ENCODE peak calls at places on chromosome 3, in ten cellular contexts. One of them, this sample, is unnamed.

GRCh38 chr3:52534281-52535183 is 875 bp upstream of the NT5DC2 start:
- DNase-seq in upper lobe of left lung: peak
- DNase-seq in stomach: peak
- DNase-seq in tibial nerve: no peak
- DNase-seq in transverse colon: no peak
- DNase-seq in A549: no peak
- DNase-seq in SK-N-SH: peak
- DNase-seq in GM12878: no peak
- DNase-seq in suprapubic skin: peak
- DNase-seq in esophagus muscularis mucosa: no peak
- DNase-seq in this sample: peak

GRCh38 chr3:192866804-192867203 is 50.9 kb downstream of the MB21D2 start:
- DNase-seq in esophagus muscularis mucosa: no peak
- DNase-seq in tibial nerve: no peak
- DNase-seq in stomach: no peak
- DNase-seq in transverse colon: no peak
- DNase-seq in suprapubic skin: no peak
- DNase-seq in A549: no peak
- DNase-seq in upper lobe of left lung: no peak
- DNase-seq in SK-N-SH: no peak
- DNase-seq in GM12878: no peak
- DNase-seq in this sample: no peak

GRCh38 chr3:184229424-184230080 is at the start of gene VWA5B2:
- DNase-seq in transverse colon: peak
- DNase-seq in A549: peak
- DNase-seq in tibial nerve: no peak
- DNase-seq in upper lobe of left lung: peak
- DNase-seq in esophagus muscularis mucosa: no peak
- DNase-seq in GM12878: no peak
- DNase-seq in stomach: peak
- DNase-seq in suprapubic skin: no peak
- DNase-seq in SK-N-SH: peak
- DNase-seq in this sample: peak

GRCh38 chr3:169008772-169009358 is 654.6 kb downstream of the MECOM start:
- DNase-seq in upper lobe of left lung: no peak
- DNase-seq in stomach: no peak
- DNase-seq in esophagus muscularis mucosa: no peak
- DNase-seq in SK-N-SH: no peak
- DNase-seq in tibial nerve: no peak
- DNase-seq in A549: no peak
- DNase-seq in GM12878: no peak
- DNase-seq in transverse colon: no peak
- DNase-seq in suprapubic skin: no peak
- DNase-seq in this sample: no peak

GRCh38 chr3:179452166-179452544 is 885 bp upstream of the GNB4 start:
- DNase-seq in upper lobe of left lung: no peak
- DNase-seq in suprapubic skin: no peak
- DNase-seq in A549: no peak
- DNase-seq in GM12878: no peak
- DNase-seq in esophagus muscularis mucosa: peak
- DNase-seq in SK-N-SH: no peak
- DNase-seq in stomach: no peak
- DNase-seq in transverse colon: no peak
- DNase-seq in tibial nerve: no peak
- DNase-seq in this sample: no peak

GRCh38 chr3:53259427-53260259 is 3.8 kb upstream of the TKT start:
- DNase-seq in transverse colon: no peak
- DNase-seq in tibial nerve: no peak
- DNase-seq in stomach: no peak
- DNase-seq in suprapubic skin: no peak
- DNase-seq in SK-N-SH: peak
- DNase-seq in upper lobe of left lung: no peak
- DNase-seq in esophagus muscularis mucosa: no peak
- DNase-seq in A549: no peak
- DNase-seq in GM12878: no peak
- DNase-seq in this sample: no peak

GRCh38 chr3:100400424-100400781 is 486 bp downstream of the TOMM70 start:
- DNase-seq in SK-N-SH: no peak
- DNase-seq in transverse colon: no peak
- DNase-seq in suprapubic skin: peak
- DNase-seq in upper lobe of left lung: no peak
- DNase-seq in A549: peak
- DNase-seq in GM12878: no peak
- DNase-seq in tibial nerve: no peak
- DNase-seq in esophagus muscularis mucosa: no peak
- DNase-seq in stomach: no peak
- DNase-seq in this sample: no peak

GRCh38 chr3:32110233-32110760 is 3.9 kb downstream of the GPD1L start:
- DNase-seq in SK-N-SH: no peak
- DNase-seq in tibial nerve: no peak
- DNase-seq in upper lobe of left lung: no peak
- DNase-seq in esophagus muscularis mucosa: no peak
- DNase-seq in GM12878: no peak
- DNase-seq in stomach: no peak
- DNase-seq in A549: peak
- DNase-seq in transverse colon: no peak
- DNase-seq in suprapubic skin: no peak
- DNase-seq in this sample: no peak

DNA sequence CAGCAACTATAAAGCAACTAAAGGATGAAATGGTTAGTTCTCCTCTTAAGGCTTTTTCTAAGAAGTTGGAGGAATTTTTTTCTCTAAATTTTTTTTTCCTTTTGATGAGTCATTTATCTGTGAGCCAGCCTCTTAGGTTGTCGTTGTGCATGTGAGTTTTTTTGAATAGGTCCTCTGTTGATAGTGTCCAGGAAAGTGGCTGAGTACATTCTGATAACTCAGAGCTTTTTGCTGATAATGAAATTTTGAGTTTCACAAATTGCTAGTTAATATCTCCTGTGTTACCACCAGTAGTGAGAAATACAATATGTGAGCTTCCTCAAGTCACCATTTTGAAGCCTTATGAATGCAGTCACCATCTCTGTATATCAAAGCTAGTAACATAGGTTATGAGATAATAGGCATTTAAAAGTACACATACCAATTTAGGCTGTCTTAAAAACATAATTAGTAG is 7.1 kb upstream of the LXN start:
- DNase-seq in SK-N-SH: no peak
- DNase-seq in A549: no peak
- DNase-seq in suprapubic skin: no peak
- DNase-seq in upper lobe of left lung: no peak
- DNase-seq in stomach: no peak
- DNase-seq in esophagus muscularis mucosa: no peak
- DNase-seq in transverse colon: no peak
- DNase-seq in tibial nerve: no peak
- DNase-seq in GM12878: no peak
- DNase-seq in this sample: no peak
- TF ChIP-seq EP300 in SK-N-SH: no peak
- TF ChIP-seq EP300 in A549: no peak
- TF ChIP-seq EP300 in suprapubic skin: no peak
- TF ChIP-seq EP300 in upper lobe of left lung: no peak
- TF ChIP-seq EP300 in stomach: no peak
- TF ChIP-seq EP300 in esophagus muscularis mucosa: no peak
- TF ChIP-seq EP300 in transverse colon: no peak
- TF ChIP-seq EP300 in tibial nerve: no peak
- TF ChIP-seq EP300 in GM12878: no peak
- TF ChIP-seq EP300 in this sample: no peak

GRCh38 chr3:129448187-129448895 is 8.3 kb downstream of the IFT122 start:
- DNase-seq in upper lobe of left lung: no peak
- DNase-seq in esophagus muscularis mucosa: no peak
- DNase-seq in transverse colon: no peak
- DNase-seq in SK-N-SH: no peak
- DNase-seq in A549: no peak
- DNase-seq in tibial nerve: no peak
- DNase-seq in GM12878: no peak
- DNase-seq in stomach: peak
- DNase-seq in suprapubic skin: no peak
- DNase-seq in this sample: no peak
- H3K4me3 ChIP-seq in upper lobe of left lung: no peak
- H3K4me3 ChIP-seq in esophagus muscularis mucosa: no peak
- H3K4me3 ChIP-seq in transverse colon: no peak
- H3K4me3 ChIP-seq in SK-N-SH: no peak
- H3K4me3 ChIP-seq in A549: no peak
- H3K4me3 ChIP-seq in tibial nerve: no peak
- H3K4me3 ChIP-seq in GM12878: no peak
- H3K4me3 ChIP-seq in stomach: peak
- H3K4me3 ChIP-seq in suprapubic skin: no peak
- H3K4me3 ChIP-seq in this sample: no peak

GRCh38 chr3:150588027-150588830 is 14.9 kb upstream of the SELENOT start:
- DNase-seq in upper lobe of left lung: no peak
- DNase-seq in transverse colon: no peak
- DNase-seq in SK-N-SH: no peak
- DNase-seq in GM12878: no peak
- DNase-seq in esophagus muscularis mucosa: no peak
- DNase-seq in A549: no peak
- DNase-seq in tibial nerve: no peak
- DNase-seq in suprapubic skin: no peak
- DNase-seq in stomach: no peak
- DNase-seq in this sample: no peak
- TF ChIP-seq EP300 in upper lobe of left lung: no peak
- TF ChIP-seq EP300 in transverse colon: no peak
- TF ChIP-seq EP300 in SK-N-SH: no peak
- TF ChIP-seq EP300 in GM12878: no peak
- TF ChIP-seq EP300 in esophagus muscularis mucosa: no peak
- TF ChIP-seq EP300 in A549: no peak
- TF ChIP-seq EP300 in tibial nerve: no peak
- TF ChIP-seq EP300 in suprapubic skin: no peak
- TF ChIP-seq EP300 in stomach: no peak
- TF ChIP-seq EP300 in this sample: no peak

GRCh38 chr3:66450389-66451022 is 50.3 kb downstream of the LRIG1 start:
- DNase-seq in transverse colon: peak
- DNase-seq in upper lobe of left lung: no peak
- DNase-seq in esophagus muscularis mucosa: no peak
- DNase-seq in GM12878: no peak
- DNase-seq in SK-N-SH: no peak
- DNase-seq in tibial nerve: peak
- DNase-seq in A549: no peak
- DNase-seq in suprapubic skin: no peak
- DNase-seq in stomach: peak
- DNase-seq in this sample: peak
- H3K4me3 ChIP-seq in transverse colon: no peak
- H3K4me3 ChIP-seq in upper lobe of left lung: no peak
- H3K4me3 ChIP-seq in esophagus muscularis mucosa: no peak
- H3K4me3 ChIP-seq in GM12878: no peak
- H3K4me3 ChIP-seq in SK-N-SH: no peak
- H3K4me3 ChIP-seq in tibial nerve: no peak
- H3K4me3 ChIP-seq in A549: no peak
- H3K4me3 ChIP-seq in suprapubic skin: peak
- H3K4me3 ChIP-seq in stomach: peak
- H3K4me3 ChIP-seq in this sample: no peak

GRCh38 chr3:58217209-58217811 is 6.5 kb upstream of the DNASE1L3 start:
- DNase-seq in suprapubic skin: peak
- DNase-seq in upper lobe of left lung: peak
- DNase-seq in esophagus muscularis mucosa: no peak
- DNase-seq in stomach: peak
- DNase-seq in SK-N-SH: peak
- DNase-seq in tibial nerve: peak
- DNase-seq in A549: peak
- DNase-seq in GM12878: no peak
- DNase-seq in transverse colon: peak
- DNase-seq in this sample: peak
- TF ChIP-seq EP300 in suprapubic skin: no peak
- TF ChIP-seq EP300 in upper lobe of left lung: no peak
- TF ChIP-seq EP300 in esophagus muscularis mucosa: no peak
- TF ChIP-seq EP300 in stomach: no peak
- TF ChIP-seq EP300 in SK-N-SH: no peak
- TF ChIP-seq EP300 in tibial nerve: no peak
- TF ChIP-seq EP300 in A549: no peak
- TF ChIP-seq EP300 in GM12878: no peak
- TF ChIP-seq EP300 in transverse colon: no peak
- TF ChIP-seq EP300 in this sample: no peak

GRCh38 chr3:29286841-29287240 is 6.0 kb downstream of the RBMS3 start:
- DNase-seq in tibial nerve: no peak
- DNase-seq in stomach: no peak
- DNase-seq in suprapubic skin: no peak
- DNase-seq in SK-N-SH: no peak
- DNase-seq in esophagus muscularis mucosa: no peak
- DNase-seq in upper lobe of left lung: no peak
- DNase-seq in transverse colon: no peak
- DNase-seq in A549: no peak
- DNase-seq in GM12878: no peak
- DNase-seq in this sample: no peak
- H3K4me3 ChIP-seq in tibial nerve: peak
- H3K4me3 ChIP-seq in stomach: peak
- H3K4me3 ChIP-seq in suprapubic skin: peak
- H3K4me3 ChIP-seq in SK-N-SH: peak
- H3K4me3 ChIP-seq in esophagus muscularis mucosa: peak
- H3K4me3 ChIP-seq in upper lobe of left lung: no peak
- H3K4me3 ChIP-seq in transverse colon: no peak
- H3K4me3 ChIP-seq in A549: no peak
- H3K4me3 ChIP-seq in GM12878: no peak
- H3K4me3 ChIP-seq in this sample: peak

GRCh38 chr3:189734061-189734460 is 102.9 kb downstream of the TP63 start:
- DNase-seq in SK-N-SH: no peak
- DNase-seq in transverse colon: no peak
- DNase-seq in GM12878: no peak
- DNase-seq in upper lobe of left lung: no peak
- DNase-seq in tibial nerve: no peak
- DNase-seq in A549: no peak
- DNase-seq in esophagus muscularis mucosa: no peak
- DNase-seq in suprapubic skin: no peak
- DNase-seq in stomach: no peak
- DNase-seq in this sample: no peak
- TF ChIP-seq EP300 in SK-N-SH: no peak
- TF ChIP-seq EP300 in transverse colon: no peak
- TF ChIP-seq EP300 in GM12878: no peak
- TF ChIP-seq EP300 in upper lobe of left lung: no peak
- TF ChIP-seq EP300 in tibial nerve: no peak
- TF ChIP-seq EP300 in A549: no peak
- TF ChIP-seq EP300 in esophagus muscularis mucosa: no peak
- TF ChIP-seq EP300 in suprapubic skin: no peak
- TF ChIP-seq EP300 in stomach: no peak
- TF ChIP-seq EP300 in this sample: no peak

GRCh38 chr3:134651347-134652041 is 672 bp upstream of the KY start:
- DNase-seq in SK-N-SH: no peak
- DNase-seq in A549: no peak
- DNase-seq in suprapubic skin: no peak
- DNase-seq in transverse colon: peak
- DNase-seq in stomach: peak
- DNase-seq in tibial nerve: no peak
- DNase-seq in esophagus muscularis mucosa: peak
- DNase-seq in GM12878: no peak
- DNase-seq in upper lobe of left lung: no peak
- DNase-seq in this sample: no peak
- H3K4me3 ChIP-seq in SK-N-SH: peak
- H3K4me3 ChIP-seq in A549: peak
- H3K4me3 ChIP-seq in suprapubic skin: peak
- H3K4me3 ChIP-seq in transverse colon: peak
- H3K4me3 ChIP-seq in stomach: peak
- H3K4me3 ChIP-seq in tibial nerve: peak
- H3K4me3 ChIP-seq in esophagus muscularis mucosa: peak
- H3K4me3 ChIP-seq in GM12878: no peak
- H3K4me3 ChIP-seq in upper lobe of left lung: peak
- H3K4me3 ChIP-seq in this sample: peak

This sample was measured in ovary.